ENCODE peak calls at places on chromosomes 5 and 9, in seven cellular contexts. One of them, this sample, is unnamed.
A peak's percentile ranks its signal among the peaks of the same experiment; 100 is the strongest.

GRCh38 chr5:89243611-89244010 is 360.6 kb upstream of the MEF2C start:
- DNase-seq in nephron progenitor cell: no peak
- DNase-seq in stimulated activated CD8-positive, alpha-beta memory T cell treated with anti-CD3 and anti-CD28 coated beads, Interleukin-12 subunit alpha, Interleukin-12 subunit beta, amount 100 ng/mL, for 4 hours: no peak
- DNase-seq in GM12891: no peak
- DNase-seq in M059J: no peak
- DNase-seq in left ventricle myocardium inferior: no peak
- DNase-seq in NCI-H1105 treated with DMSO at 0.1 percent for 48 hours: no peak
- DNase-seq in this sample: no peak

GRCh38 chr5:141477815-141478214 is 2.0 kb downstream of the PCDHGC3 start:
- DNase-seq in nephron progenitor cell: no peak
- DNase-seq in stimulated activated CD8-positive, alpha-beta memory T cell treated with anti-CD3 and anti-CD28 coated beads, Interleukin-12 subunit alpha, Interleukin-12 subunit beta, amount 100 ng/mL, for 4 hours: no peak
- DNase-seq in GM12891: no peak
- DNase-seq in M059J: no peak
- DNase-seq in left ventricle myocardium inferior: no peak
- DNase-seq in NCI-H1105 treated with DMSO at 0.1 percent for 48 hours: no peak
- DNase-seq in this sample: no peak

GRCh38 chr5:159263569-159263905 is 447 bp downstream of the UBLCP1 start:
- DNase-seq in nephron progenitor cell: no peak
- DNase-seq in stimulated activated CD8-positive, alpha-beta memory T cell treated with anti-CD3 and anti-CD28 coated beads, Interleukin-12 subunit alpha, Interleukin-12 subunit beta, amount 100 ng/mL, for 4 hours: no peak
- DNase-seq in GM12891: no peak
- DNase-seq in M059J: no peak
- DNase-seq in left ventricle myocardium inferior: no peak
- DNase-seq in NCI-H1105 treated with DMSO at 0.1 percent for 48 hours: no peak
- DNase-seq in this sample: no peak

GRCh38 chr5:33764786-33765185 is 127.0 kb downstream of the ADAMTS12 start:
- DNase-seq in nephron progenitor cell: no peak
- DNase-seq in stimulated activated CD8-positive, alpha-beta memory T cell treated with anti-CD3 and anti-CD28 coated beads, Interleukin-12 subunit alpha, Interleukin-12 subunit beta, amount 100 ng/mL, for 4 hours: no peak
- DNase-seq in GM12891: no peak
- DNase-seq in M059J: no peak
- DNase-seq in left ventricle myocardium inferior: no peak
- DNase-seq in NCI-H1105 treated with DMSO at 0.1 percent for 48 hours: no peak
- DNase-seq in this sample: no peak

GRCh38 chr5:116046823-116047222 is 14.6 kb downstream of the ARL14EPL start:
- DNase-seq in nephron progenitor cell: no peak
- DNase-seq in stimulated activated CD8-positive, alpha-beta memory T cell treated with anti-CD3 and anti-CD28 coated beads, Interleukin-12 subunit alpha, Interleukin-12 subunit beta, amount 100 ng/mL, for 4 hours: no peak
- DNase-seq in GM12891: no peak
- DNase-seq in M059J: no peak
- DNase-seq in left ventricle myocardium inferior: no peak
- DNase-seq in NCI-H1105 treated with DMSO at 0.1 percent for 48 hours: no peak
- DNase-seq in this sample: no peak

GRCh38 chr5:90307386-90308181 is 102.0 kb downstream of the CETN3 start:
- DNase-seq in nephron progenitor cell: no peak
- DNase-seq in stimulated activated CD8-positive, alpha-beta memory T cell treated with anti-CD3 and anti-CD28 coated beads, Interleukin-12 subunit alpha, Interleukin-12 subunit beta, amount 100 ng/mL, for 4 hours: no peak
- DNase-seq in GM12891: no peak
- DNase-seq in M059J: no peak
- DNase-seq in left ventricle myocardium inferior: no peak
- DNase-seq in NCI-H1105 treated with DMSO at 0.1 percent for 48 hours: peak; percentile 0
- DNase-seq in this sample: no peak

GRCh38 chr5:142342128-142342981 is 17.5 kb upstream of the SPRY4 start:
- DNase-seq in nephron progenitor cell: no peak
- DNase-seq in stimulated activated CD8-positive, alpha-beta memory T cell treated with anti-CD3 and anti-CD28 coated beads, Interleukin-12 subunit alpha, Interleukin-12 subunit beta, amount 100 ng/mL, for 4 hours: no peak
- DNase-seq in GM12891: no peak
- DNase-seq in M059J: peak; percentile 61
- DNase-seq in left ventricle myocardium inferior: no peak
- DNase-seq in NCI-H1105 treated with DMSO at 0.1 percent for 48 hours: no peak
- DNase-seq in this sample: no peak

GRCh38 chr9:112747094-112747493 is 3.5 kb upstream of the SNX30 start:
- DNase-seq in nephron progenitor cell: no peak
- DNase-seq in stimulated activated CD8-positive, alpha-beta memory T cell treated with anti-CD3 and anti-CD28 coated beads, Interleukin-12 subunit alpha, Interleukin-12 subunit beta, amount 100 ng/mL, for 4 hours: no peak
- DNase-seq in GM12891: no peak
- DNase-seq in M059J: no peak
- DNase-seq in left ventricle myocardium inferior: no peak
- DNase-seq in NCI-H1105 treated with DMSO at 0.1 percent for 48 hours: no peak
- DNase-seq in this sample: no peak

GRCh38 chr5:178479261-178479660 is 110.9 kb downstream of the COL23A1 start:
- DNase-seq in nephron progenitor cell: no peak
- DNase-seq in stimulated activated CD8-positive, alpha-beta memory T cell treated with anti-CD3 and anti-CD28 coated beads, Interleukin-12 subunit alpha, Interleukin-12 subunit beta, amount 100 ng/mL, for 4 hours: no peak
- DNase-seq in GM12891: no peak
- DNase-seq in M059J: no peak
- DNase-seq in left ventricle myocardium inferior: no peak
- DNase-seq in NCI-H1105 treated with DMSO at 0.1 percent for 48 hours: no peak
- DNase-seq in this sample: no peak

GRCh38 chr9:93136693-93137092 is 2.6 kb upstream of the NINJ1 start:
- DNase-seq in nephron progenitor cell: no peak
- DNase-seq in stimulated activated CD8-positive, alpha-beta memory T cell treated with anti-CD3 and anti-CD28 coated beads, Interleukin-12 subunit alpha, Interleukin-12 subunit beta, amount 100 ng/mL, for 4 hours: no peak
- DNase-seq in GM12891: no peak
- DNase-seq in M059J: no peak
- DNase-seq in left ventricle myocardium inferior: no peak
- DNase-seq in NCI-H1105 treated with DMSO at 0.1 percent for 48 hours: no peak
- DNase-seq in this sample: no peak

GRCh38 chr9:90948156-90948555 is 146.5 kb downstream of the SYK start:
- DNase-seq in nephron progenitor cell: no peak
- DNase-seq in stimulated activated CD8-positive, alpha-beta memory T cell treated with anti-CD3 and anti-CD28 coated beads, Interleukin-12 subunit alpha, Interleukin-12 subunit beta, amount 100 ng/mL, for 4 hours: no peak
- DNase-seq in GM12891: no peak
- DNase-seq in M059J: no peak
- DNase-seq in left ventricle myocardium inferior: no peak
- DNase-seq in NCI-H1105 treated with DMSO at 0.1 percent for 48 hours: no peak
- DNase-seq in this sample: no peak

GRCh38 chr9:71921190-71921814 is 9.9 kb downstream of the C9orf85 start:
- DNase-seq in nephron progenitor cell: no peak
- DNase-seq in stimulated activated CD8-positive, alpha-beta memory T cell treated with anti-CD3 and anti-CD28 coated beads, Interleukin-12 subunit alpha, Interleukin-12 subunit beta, amount 100 ng/mL, for 4 hours: no peak
- DNase-seq in GM12891: no peak
- DNase-seq in M059J: peak; percentile 84
- DNase-seq in left ventricle myocardium inferior: no peak
- DNase-seq in NCI-H1105 treated with DMSO at 0.1 percent for 48 hours: no peak
- DNase-seq in this sample: no peak

GRCh38 chr9:135215571-135216161 is 128.2 kb downstream of the OLFM1 start:
- DNase-seq in nephron progenitor cell: no peak
- DNase-seq in stimulated activated CD8-positive, alpha-beta memory T cell treated with anti-CD3 and anti-CD28 coated beads, Interleukin-12 subunit alpha, Interleukin-12 subunit beta, amount 100 ng/mL, for 4 hours: no peak
- DNase-seq in GM12891: no peak
- DNase-seq in M059J: peak; percentile 47
- DNase-seq in left ventricle myocardium inferior: peak; percentile 49
- DNase-seq in NCI-H1105 treated with DMSO at 0.1 percent for 48 hours: peak; percentile 52
- DNase-seq in this sample: no peak

GRCh38 chr9:115395511-115396021 is 277.6 kb upstream of the TNC start:
- DNase-seq in nephron progenitor cell: no peak
- DNase-seq in stimulated activated CD8-positive, alpha-beta memory T cell treated with anti-CD3 and anti-CD28 coated beads, Interleukin-12 subunit alpha, Interleukin-12 subunit beta, amount 100 ng/mL, for 4 hours: no peak
- DNase-seq in GM12891: no peak
- DNase-seq in M059J: peak; percentile 80
- DNase-seq in left ventricle myocardium inferior: no peak
- DNase-seq in NCI-H1105 treated with DMSO at 0.1 percent for 48 hours: peak; percentile 61
- DNase-seq in this sample: no peak

GRCh38 chr9:121750259-121750714 is 98.9 kb downstream of the DAB2IP start:
- DNase-seq in nephron progenitor cell: no peak
- DNase-seq in stimulated activated CD8-positive, alpha-beta memory T cell treated with anti-CD3 and anti-CD28 coated beads, Interleukin-12 subunit alpha, Interleukin-12 subunit beta, amount 100 ng/mL, for 4 hours: no peak
- DNase-seq in GM12891: no peak
- DNase-seq in M059J: no peak
- DNase-seq in left ventricle myocardium inferior: no peak
- DNase-seq in NCI-H1105 treated with DMSO at 0.1 percent for 48 hours: no peak
- DNase-seq in this sample: no peak

GRCh38 chr5:69279517-69279916 is 44.8 kb downstream of the CDK7 start:
- DNase-seq in nephron progenitor cell: no peak
- DNase-seq in stimulated activated CD8-positive, alpha-beta memory T cell treated with anti-CD3 and anti-CD28 coated beads, Interleukin-12 subunit alpha, Interleukin-12 subunit beta, amount 100 ng/mL, for 4 hours: no peak
- DNase-seq in GM12891: no peak
- DNase-seq in M059J: no peak
- DNase-seq in left ventricle myocardium inferior: no peak
- DNase-seq in NCI-H1105 treated with DMSO at 0.1 percent for 48 hours: no peak
- DNase-seq in this sample: no peak

GRCh38 chr5:115961413-115962238 is 649 bp upstream of the LVRN start:
- DNase-seq in nephron progenitor cell: no peak
- DNase-seq in stimulated activated CD8-positive, alpha-beta memory T cell treated with anti-CD3 and anti-CD28 coated beads, Interleukin-12 subunit alpha, Interleukin-12 subunit beta, amount 100 ng/mL, for 4 hours: no peak
- DNase-seq in GM12891: no peak
- DNase-seq in M059J: no peak
- DNase-seq in left ventricle myocardium inferior: no peak
- DNase-seq in NCI-H1105 treated with DMSO at 0.1 percent for 48 hours: no peak
- DNase-seq in this sample: no peak

This sample was measured in HS-27A.